ENCODE peak calls at places on chromosomes 12 and 14, in six cellular contexts. C is GM23248; F is SJCRH30; G is effector memory CD4-positive, alpha-beta T cell; V is GM23338; D is psoas muscle. O is an unnamed sample. For H3K4me1, the result is how much of the 10 kb centered on the place peaks cover.

GRCh38 chr14:101471723-101472517 is 89.4 kb upstream of the DIO3 start:
- DNase-seq in C (no peak), F (no peak), G (no peak), V (no peak), D (no peak), O (no peak)

GRCh38 chr14:73460691-73461127 is 2.4 kb upstream of the NUMB start:
- DNase-seq in C (peak), F (no peak), G (no peak), V (no peak), D (no peak), O (no peak)

GRCh38 chr14:59450716-59451115 is 14.5 kb downstream of the GPR135 start:
- DNase-seq in C (no peak), F (peak), G (no peak), V (no peak), D (no peak), O (no peak)

GRCh38 chr12:6782119-6782518 is 7.2 kb upstream of the CD4 start:
- DNase-seq in C (peak), F (no peak), G (no peak), V (no peak), D (no peak), O (no peak)

GRCh38 chr12:105975351-105975750 is 163.4 kb downstream of the NUAK1 start:
- DNase-seq in C (no peak), F (no peak), G (no peak), V (no peak), D (no peak), O (no peak)

GRCh38 chr12:90333384-90333783 is 621.6 kb downstream of the CCER1 start:
- DNase-seq in C (no peak), F (no peak), G (no peak), V (no peak), D (no peak), O (no peak)

GRCh38 chr12:91565246-91565645 is 382.6 kb upstream of the DCN start:
- DNase-seq in C (peak), F (peak), G (no peak), V (no peak), D (no peak), O (no peak)

GRCh38 chr14:99520571-99521081 is 39.4 kb downstream of the CCNK start:
- DNase-seq in C (no peak), F (no peak), G (no peak), V (no peak), D (peak), O (peak)

GRCh38 chr14:101827286-101827685 is 65.8 kb downstream of the PPP2R5C start:
- DNase-seq in C (no peak), F (peak), G (no peak), V (no peak), D (no peak), O (no peak)

GRCh38 chr14:48586099-48586498 is 910.7 kb upstream of the MDGA2 start:
- DNase-seq in C (no peak), F (no peak), G (no peak), V (peak), D (no peak), O (no peak)

GRCh38 chr14:39467889-39468524 is 35.8 kb upstream of the FBXO33 start:
- DNase-seq in C (peak), F (peak), G (no peak), V (peak), D (no peak), O (no peak)

GRCh38 chr12:50224026-50224692 is 57.0 kb upstream of the CERS5 start:
- DNase-seq in C (peak), F (peak), G (peak), V (peak), D (no peak), O (no peak)

GRCh38 chr12:67661311-67662011 is 12.9 kb downstream of the DYRK2 start:
- DNase-seq in C (peak), F (peak), G (no peak), V (no peak), D (no peak), O (no peak)

GRCh38 chr12:114678028-114678427 is 5.9 kb downstream of the TBX3 start:
- DNase-seq in C (peak), F (no peak), G (no peak), V (no peak), D (no peak), O (no peak)

GRCh38 chr12:29153231-29153630 is 4.2 kb downstream of the FAR2 start:
- DNase-seq in C (no peak), F (no peak), G (no peak), V (peak), D (no peak), O (no peak)

GRCh38 chr14:76904740-76905569 is 78.7 kb downstream of the LRRC74A start:
- DNase-seq in C (peak), F (peak), G (peak), V (no peak), D (peak), O (peak)

GRCh38 chr12:52860102-52860838 is 11.5 kb upstream of the KRT78 start:
- DNase-seq in C (peak), F (no peak), G (no peak), V (no peak), D (no peak), O (no peak)

GRCh38 chr12:121799842-121800693 is 3.7 kb upstream of the SETD1B start:
- DNase-seq in C (peak), F (peak), G (peak), V (peak), D (peak), O (peak)

GRCh38 chr12:116361404-116362223 is 84.1 kb upstream of the MED13L start:
- DNase-seq in C (no peak), F (peak), G (no peak), V (no peak), D (peak), O (no peak)

GRCh38 chr12:77940011-77940423 is 109.3 kb downstream of the NAV3 start:
- DNase-seq in C (peak), F (no peak), G (no peak), V (no peak), D (no peak), O (no peak)

GRCh38 chr12:546920-547845 is 87.4 kb downstream of the B4GALNT3 start:
- DNase-seq in C (peak), F (peak), G (peak), V (peak), D (peak), O (peak)

GRCh38 chr14:75952489-75952888 is 29.3 kb downstream of the TGFB3 start:
- DNase-seq in C (no peak), F (no peak), G (no peak), V (no peak), D (no peak), O (no peak)

GRCh38 chr12:108772247-108772646 is 40.9 kb upstream of the CORO1C start:
- DNase-seq in C (peak), F (peak), G (no peak), V (peak), D (peak), O (peak)

GRCh38 chr14:34857689-34858449 is 17.3 kb downstream of the BAZ1A start:
- DNase-seq in C (no peak), F (no peak), G (no peak), V (no peak), D (no peak), O (no peak)

GRCh38 chr12:131134523-131135310 is 181.0 kb downstream of the ADGRD1 start:
- DNase-seq in C (no peak), F (no peak), G (no peak), V (no peak), D (no peak), O (no peak)

GRCh38 chr12:113030875-113031525 is 25.5 kb upstream of the DTX1 start:
- DNase-seq in C (peak), F (peak), G (no peak), V (peak), D (no peak), O (no peak)

GRCh38 chr12:123721245-123721644 is 9.1 kb downstream of the ATP6V0A2 start:
- DNase-seq in C (no peak), F (no peak), G (no peak), V (no peak), D (no peak), O (no peak)

GRCh38 chr14:104460920-104461651 is 118.5 kb upstream of the C14orf180 start:
- DNase-seq in C (peak), F (no peak), G (no peak), V (peak), D (no peak), O (peak)

GRCh38 chr14:104458845-104459244 is 120.7 kb upstream of the C14orf180 start:
- DNase-seq in C (no peak), F (no peak), G (no peak), V (no peak), D (no peak), O (no peak)

GRCh38 chr14:104462651-104463630 is 116.6 kb upstream of the C14orf180 start:
- DNase-seq in C (peak), F (no peak), G (no peak), V (no peak), D (no peak), O (no peak)

GRCh38 chr14:104464907-104465306 is 114.7 kb upstream of the C14orf180 start:
- DNase-seq in C (no peak), F (no peak), G (no peak), V (no peak), D (no peak), O (no peak)

GRCh38 chr14:104461676-104462443 is 117.7 kb upstream of the C14orf180 start:
- DNase-seq in C (no peak), F (no peak), G (no peak), V (peak), D (no peak), O (no peak)
- H3K4me3 ChIP-seq in C (no peak), F (no peak), G (no peak), V (peak), D (peak), O (peak)

GRCh38 chr12:19709889-19710288 is 270.6 kb downstream of the AEBP2 start:
- DNase-seq in C (no peak), F (no peak), G (no peak), V (no peak), D (no peak), O (no peak)

GRCh38 chr12:19707948-19708409 is 268.7 kb downstream of the AEBP2 start:
- DNase-seq in C (peak), F (no peak), G (no peak), V (no peak), D (no peak), O (no peak)

GRCh38 chr12:19712041-19712440 is 272.7 kb downstream of the AEBP2 start:
- DNase-seq in C (peak), F (no peak), G (no peak), V (no peak), D (no peak), O (no peak)

GRCh38 chr12:19706936-19707335 is 267.6 kb downstream of the AEBP2 start:
- DNase-seq in C (no peak), F (no peak), G (no peak), V (no peak), D (no peak), O (no peak)

GRCh38 chr12:19710811-19711793 is 271.8 kb downstream of the AEBP2 start:
- DNase-seq in C (no peak), F (no peak), G (no peak), V (no peak), D (no peak), O (no peak)
- H3K27ac ChIP-seq in C (peak), F (no peak), G (no peak), V (no peak), D (no peak), O (no peak)

GRCh38 chr12:55932546-55932919 is 1.6 kb downstream of the DGKA start:
- DNase-seq in C (peak), F (no peak), G (no peak), V (no peak), D (no peak), O (no peak)
- H3K4me1 ChIP-seq in C (under half), F (under half), G (under half), V (under half), D (under half), O (under half)

DNA sequence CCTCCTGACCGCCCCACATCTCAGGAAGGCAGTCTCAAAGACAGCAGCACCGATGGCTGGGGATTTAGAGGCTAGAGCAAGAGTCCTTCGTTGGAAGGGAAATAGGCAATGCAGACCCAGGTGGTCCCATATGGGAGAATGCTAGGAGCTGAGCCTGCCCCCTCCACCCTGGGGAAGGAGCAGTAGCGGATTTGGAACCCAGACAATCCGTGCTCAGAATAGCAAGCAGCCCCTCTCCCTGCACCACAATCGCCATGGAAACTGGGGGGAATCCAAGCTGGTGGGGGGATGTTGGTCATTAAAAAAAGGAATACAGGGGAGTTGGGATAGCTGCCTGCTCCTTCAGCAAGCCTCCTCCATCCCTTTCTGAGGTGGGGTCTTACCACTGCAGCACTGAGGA is 3.0 kb downstream of the RND1 start:
- DNase-seq in C (no peak), F (no peak), G (no peak), V (no peak), D (no peak), O (no peak)
- H3K4me3 ChIP-seq in C (no peak), F (no peak), G (no peak), V (peak), D (no peak), O (no peak)

GRCh38 chr14:89855961-89856360 is 98.6 kb downstream of the EFCAB11 start:
- DNase-seq in C (peak), F (no peak), G (no peak), V (no peak), D (no peak), O (no peak)
- H3K27ac ChIP-seq in C (peak), F (no peak), G (no peak), V (no peak), D (no peak), O (no peak)

DNA sequence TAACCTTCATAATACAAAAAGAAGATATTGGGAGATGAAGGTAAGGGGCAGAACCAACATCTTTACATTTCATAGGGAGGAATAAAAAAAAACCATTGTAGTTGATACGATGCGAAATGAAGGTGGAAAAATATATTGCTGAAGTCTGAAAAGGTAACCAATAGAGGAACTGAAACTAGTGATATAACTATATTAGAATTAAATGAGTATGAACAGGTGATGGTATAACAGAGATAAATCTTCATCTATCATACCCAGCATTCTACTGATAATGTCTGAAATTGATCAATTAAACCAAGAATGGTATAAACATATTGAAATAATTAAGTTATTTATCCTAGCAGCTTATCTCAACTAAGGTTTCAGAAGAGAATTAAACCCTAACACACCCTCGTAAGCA is 332.1 kb downstream of the NELL2 start:
- DNase-seq in C (no peak), F (no peak), G (no peak), V (no peak), D (no peak), O (no peak)
- H3K4me1 ChIP-seq in C (under half), F (under half), G (under half), V (under half), D (under half), O (under half)

DNA sequence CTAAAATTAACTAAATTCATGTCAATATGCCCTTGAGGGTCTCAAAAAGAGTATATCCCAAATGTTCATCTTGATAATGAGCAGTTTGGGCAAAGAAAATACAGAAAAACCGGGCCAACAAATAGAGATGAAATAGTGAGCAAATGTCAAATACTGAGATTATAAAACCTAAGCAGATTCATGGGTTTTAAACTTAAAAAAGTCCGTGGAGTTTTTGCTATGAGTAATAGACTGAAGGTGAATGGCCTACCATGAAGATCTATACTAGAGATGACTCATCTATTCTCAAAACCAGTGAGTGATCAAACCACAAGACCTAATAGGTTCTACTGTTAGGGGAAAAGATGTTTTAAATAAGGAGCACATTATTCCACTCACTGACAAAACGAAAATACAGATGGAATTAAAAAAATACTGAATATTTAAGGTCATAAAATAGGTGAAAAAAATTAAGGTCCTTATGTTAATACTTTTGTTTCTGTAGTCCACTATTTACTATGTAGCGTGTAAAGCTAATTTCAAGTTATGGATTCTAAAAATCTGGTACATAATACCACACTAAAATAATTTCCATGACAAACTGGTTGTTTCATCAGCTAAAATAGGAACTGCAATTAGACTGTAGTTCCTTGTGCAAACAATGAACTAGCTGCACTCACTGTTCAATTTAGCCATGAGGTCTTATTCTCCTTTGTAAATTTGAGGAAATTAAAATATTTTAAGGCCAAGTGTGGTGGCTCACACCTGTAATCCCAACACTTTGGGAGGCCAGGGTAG is 5.0 kb downstream of the HNRNPC start:
- DNase-seq in C (peak), F (no peak), G (no peak), V (no peak), D (no peak), O (no peak)
- H3K4me3 ChIP-seq in C (peak), F (no peak), G (peak), V (peak), D (peak), O (no peak)

GRCh38 chr14:91847693-91848092 is 19.6 kb downstream of the TC2N start:
- DNase-seq in C (no peak), F (no peak), G (no peak), V (no peak), D (no peak), O (no peak)
- H3K27ac ChIP-seq in C (no peak), F (no peak), G (no peak), V (no peak), D (no peak), O (no peak)

GRCh38 chr14:70123796-70124195 is 65.0 kb downstream of the SLC8A3 start:
- DNase-seq in C (no peak), F (no peak), G (no peak), V (no peak), D (no peak), O (no peak)

GRCh38 chr14:70130498-70130897 is 58.3 kb downstream of the SLC8A3 start:
- DNase-seq in C (no peak), F (no peak), G (no peak), V (no peak), D (no peak), O (no peak)

GRCh38 chr14:70121521-70121920 is 67.2 kb downstream of the SLC8A3 start:
- DNase-seq in C (no peak), F (no peak), G (no peak), V (peak), D (no peak), O (no peak)

DNA sequence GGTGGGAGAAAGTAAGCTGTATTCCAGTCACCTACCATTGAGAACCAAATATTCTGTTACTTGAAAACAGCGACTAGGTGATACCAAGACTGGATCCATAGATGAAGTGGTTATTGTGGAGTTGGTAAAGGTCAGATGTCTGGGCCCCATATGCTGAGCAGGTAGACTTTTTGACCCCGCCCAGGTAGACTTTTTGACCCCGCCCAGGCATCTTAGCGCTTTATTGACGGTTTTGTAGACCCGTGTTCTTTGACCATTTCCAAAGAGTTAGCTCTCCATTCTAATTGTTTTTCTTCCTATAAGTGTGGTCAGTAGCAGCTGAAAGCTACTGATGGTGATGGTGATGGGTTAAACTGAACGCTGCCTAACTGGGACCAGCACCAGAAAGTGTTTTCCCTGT is 61.6 kb downstream of the SLC8A3 start:
- DNase-seq in C (no peak), F (no peak), G (no peak), V (no peak), D (no peak), O (no peak)
- H3K4me1 ChIP-seq in C (under half), F (under half), G (under half), V (under half), D (under half), O (under half)

O was measured in right cardiac atrium.